ENCODE peak calls at places on chromosomes 6 and 20, in six cellular contexts. X is breast epithelium, T is A549, R is upper lobe of left lung, U is lower leg skin, S is HepG2. E is an unnamed sample.

GRCh38 chr6:35694462-35694861 is 5.7 kb upstream of the FKBP5 start:
- DNase-seq in R (no peak), T (no peak), X (no peak), S (no peak), U (no peak), E (peak; percentile 25)

GRCh38 chr20:38290829-38291581 is 13.0 kb upstream of the BPI start:
- DNase-seq in S (peak; percentile 87), R (no peak), X (no peak), T (peak; percentile 87), U (no peak), E (peak; percentile 66)

GRCh38 chr6:99603421-99604160 is 3.0 kb upstream of the PRDM13 start:
- DNase-seq in U (no peak), X (no peak), S (no peak), T (peak; percentile 14), R (peak; percentile 88), E (no peak)

GRCh38 chr20:62716198-62716940 is 7.7 kb downstream of the NTSR1 start:
- DNase-seq in S (no peak), T (no peak), X (no peak), U (no peak), R (peak; percentile 60), E (peak; percentile 75)

GRCh38 chr20:19786311-19786710 is 28.3 kb downstream of the RIN2 start:
- DNase-seq in T (no peak), S (no peak), R (no peak), X (peak; percentile 48), U (no peak), E (no peak)

GRCh38 chr20:24981750-24982149 is 10.8 kb downstream of the APMAP start:
- DNase-seq in T (no peak), X (no peak), U (peak; percentile 85), S (no peak), R (no peak), E (no peak)

GRCh38 chr20:62252342-62252966 is 14.1 kb downstream of the OSBPL2 start:
- DNase-seq in T (no peak), U (no peak), S (no peak), R (no peak), X (no peak), E (peak; percentile 82)

GRCh38 chr20:38209736-38210405 is 44.8 kb upstream of the TGM2 start:
- DNase-seq in R (no peak), U (peak; percentile 26), S (no peak), X (no peak), T (no peak), E (no peak)

GRCh38 chr6:105603779-105604592 is 201.1 kb upstream of the PREP start:
- DNase-seq in T (no peak), U (no peak), X (no peak), S (no peak), R (no peak), E (no peak)

GRCh38 chr6:134331255-134331654 is 13.3 kb upstream of the SGK1 start:
- DNase-seq in S (no peak), X (no peak), T (no peak), R (no peak), U (no peak), E (no peak)

GRCh38 chr20:45138451-45139300 is 14.4 kb upstream of the WFDC12 start:
- DNase-seq in S (peak; percentile 34), R (peak; percentile 94), U (peak; percentile 91), T (peak; percentile 59), X (no peak), E (peak; percentile 35)

GRCh38 chr6:121333196-121333595 is 1.1 kb downstream of the TBC1D32 start:
- DNase-seq in S (no peak), T (no peak), X (no peak), U (no peak), R (no peak), E (no peak)

DNA sequence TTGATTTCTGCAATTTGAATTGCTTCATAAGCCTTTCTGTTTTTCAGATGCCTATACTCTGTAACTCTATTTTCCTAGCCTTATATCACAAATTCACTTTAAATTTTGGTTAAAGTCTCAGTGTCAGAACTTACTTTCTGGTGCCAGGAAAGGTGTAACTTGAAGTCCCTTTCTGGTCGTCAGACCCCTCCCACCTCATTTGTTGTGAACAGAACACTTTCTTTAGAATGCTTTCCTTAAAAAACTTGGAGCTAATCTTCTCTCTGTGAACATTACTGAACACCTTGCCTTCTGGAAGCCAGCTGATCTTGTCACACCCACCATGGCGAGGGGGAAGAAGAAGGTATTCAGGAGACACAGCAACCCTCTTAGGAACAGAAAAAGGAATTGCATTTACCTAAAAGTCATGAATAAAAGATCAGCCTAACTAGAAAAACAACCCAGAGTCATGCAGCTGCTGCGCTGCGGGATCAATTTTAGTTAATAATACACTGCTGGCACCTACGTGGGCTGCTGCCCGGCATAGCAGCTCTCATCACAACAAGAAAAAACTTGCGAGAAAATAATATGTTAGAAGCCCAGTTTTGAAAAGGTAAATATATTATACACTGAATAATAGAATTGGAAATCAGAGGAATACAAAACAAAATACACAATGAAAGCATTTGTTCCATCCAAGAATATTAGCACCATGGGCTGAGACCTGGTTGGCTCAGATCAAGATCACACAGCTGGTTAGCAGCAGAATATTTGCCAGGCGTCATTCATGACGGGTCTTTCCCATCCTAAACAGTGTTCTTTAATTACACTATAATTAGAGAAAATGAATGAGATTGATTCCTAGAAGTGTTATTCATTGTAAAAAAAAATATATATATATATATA is 5.7 kb upstream of the FAM217A start:
- DNase-seq in R (no peak), U (no peak), S (no peak), X (no peak), T (no peak), E (no peak)
- TF ChIP-seq POLR2A in R (no peak), U (no peak), S (no peak), X (no peak), T (no peak), E (no peak)

GRCh38 chr6:106757267-106757666 is 127.9 kb downstream of the QRSL1 start:
- DNase-seq in X (no peak), S (peak; percentile 14), T (peak; percentile 20), R (no peak), U (no peak), E (no peak)
- TF ChIP-seq POLR2A in X (no peak), S (no peak), T (no peak), R (no peak), U (no peak), E (no peak)

DNA sequence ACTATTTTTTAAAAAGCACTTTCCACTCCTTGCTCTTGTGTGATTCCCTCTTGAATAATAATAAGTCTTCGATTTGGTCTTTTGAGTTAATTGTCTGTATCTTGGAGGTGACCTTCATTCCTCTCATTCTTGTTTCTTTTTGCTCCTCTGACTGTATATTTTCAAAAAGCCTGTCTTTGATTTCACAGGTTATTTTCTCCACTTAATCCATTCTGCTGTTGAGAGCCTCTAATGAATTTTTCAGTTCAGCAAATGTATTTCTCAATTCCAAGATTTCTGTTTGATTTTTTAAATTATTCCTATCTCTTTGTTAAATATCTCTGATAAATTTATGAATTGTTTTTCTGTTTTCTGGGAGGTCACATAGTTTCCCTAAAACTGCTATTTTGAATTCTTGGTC is 21.7 kb upstream of the KIAA1586 start:
- DNase-seq in X (no peak), U (no peak), T (no peak), R (no peak), S (no peak), E (no peak)
- TF ChIP-seq POLR2A in X (no peak), U (no peak), T (no peak), R (no peak), S (no peak), E (no peak)

GRCh38 chr6:136975089-136975715 is 53.1 kb downstream of the SLC35D3 start:
- DNase-seq in U (no peak), X (no peak), R (no peak), S (no peak), T (no peak), E (no peak)

GRCh38 chr6:136980070-136980469 is 58.0 kb downstream of the SLC35D3 start:
- DNase-seq in U (no peak), R (no peak), S (no peak), T (no peak), X (no peak), E (no peak)

GRCh38 chr6:136982928-136983327 is 60.8 kb downstream of the SLC35D3 start:
- DNase-seq in S (no peak), X (no peak), R (no peak), U (no peak), T (no peak), E (no peak)

GRCh38 chr6:136977075-136977474 is 55.0 kb downstream of the SLC35D3 start:
- DNase-seq in X (no peak), U (no peak), T (no peak), S (no peak), R (no peak), E (no peak)

GRCh38 chr6:136979206-136979605 is 57.1 kb downstream of the SLC35D3 start:
- DNase-seq in T (no peak), R (no peak), S (no peak), U (no peak), X (no peak), E (no peak)
- TF ChIP-seq POLR2A in T (no peak), R (no peak), S (no peak), U (no peak), X (no peak), E (no peak)

GRCh38 chr6:132818404-132819359 is 4.3 kb downstream of the RPS12 start:
- DNase-seq in R (no peak), S (peak; percentile 33), X (no peak), U (no peak), T (no peak), E (no peak)

GRCh38 chr6:132817554-132818403 is 3.4 kb downstream of the RPS12 start:
- DNase-seq in U (no peak), T (no peak), X (no peak), S (peak; percentile 12), R (no peak), E (no peak)

GRCh38 chr6:132814716-132815570 is 574 bp downstream of the RPS12 start:
- DNase-seq in T (no peak), R (no peak), S (peak; percentile 19), X (no peak), U (no peak), E (no peak)

GRCh38 chr6:132819405-132820145 is 5.2 kb downstream of the RPS12 start:
- DNase-seq in R (no peak), X (no peak), U (no peak), T (no peak), S (peak; percentile 12), E (no peak)

DNA sequence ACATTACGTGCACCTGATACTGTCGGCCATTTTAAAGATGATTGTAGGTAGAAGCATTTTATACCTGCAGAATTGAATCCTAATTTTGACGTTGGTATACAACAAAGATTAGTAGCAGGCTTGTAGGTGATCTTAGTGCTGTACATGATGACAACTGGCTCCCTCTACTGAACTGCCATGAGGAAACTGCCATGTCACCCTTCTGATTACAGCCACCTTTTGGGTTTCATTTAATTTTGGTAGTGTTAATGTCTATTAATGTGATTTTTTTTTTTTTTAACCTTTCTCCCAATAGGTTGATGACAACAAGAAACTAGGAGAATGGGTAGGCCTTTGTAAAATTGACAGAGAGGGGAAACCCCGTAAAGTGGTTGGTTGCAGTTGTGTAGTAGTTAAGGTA is 2.3 kb downstream of the RPS12 start:
- DNase-seq in X (no peak), T (no peak), S (peak; percentile 5), R (no peak), U (no peak), E (no peak)
- TF ChIP-seq POLR2A in X (no peak), T (no peak), S (peak; percentile 7), R (no peak), U (no peak), E (no peak)